ENCODE peak calls at places on chromosomes 3 and 15, in ten cellular contexts. One of them, this sample, is unnamed.
A peak's percentile ranks its signal among the peaks of the same experiment; 100 is the strongest.

GRCh38 chr15:62765916-62766315 is 276.6 kb upstream of the TPM1 start:
- DNase-seq in choroid plexus epithelial cell: no peak
- DNase-seq in psoas muscle: no peak
- DNase-seq in Peyer's patch: no peak
- DNase-seq in tibial artery: no peak
- DNase-seq in AG09319: no peak
- DNase-seq in WTC11: no peak
- DNase-seq in AG10803: no peak
- DNase-seq in GM23338: no peak
- DNase-seq in astrocyte: no peak
- DNase-seq in this sample: no peak

GRCh38 chr15:85453144-85453872 is 72.9 kb downstream of the AKAP13 start:
- DNase-seq in WTC11: no peak
- DNase-seq in Peyer's patch: no peak
- DNase-seq in AG10803: no peak
- DNase-seq in tibial artery: no peak
- DNase-seq in GM23338: no peak
- DNase-seq in choroid plexus epithelial cell: peak; percentile 34
- DNase-seq in AG09319: no peak
- DNase-seq in astrocyte: no peak
- DNase-seq in psoas muscle: no peak
- DNase-seq in this sample: peak; percentile 16

GRCh38 chr15:64522226-64522823 is 61.9 kb downstream of the ZNF609 start:
- DNase-seq in astrocyte: no peak
- DNase-seq in psoas muscle: no peak
- DNase-seq in AG10803: no peak
- DNase-seq in tibial artery: no peak
- DNase-seq in AG09319: no peak
- DNase-seq in WTC11: no peak
- DNase-seq in GM23338: no peak
- DNase-seq in Peyer's patch: no peak
- DNase-seq in choroid plexus epithelial cell: no peak
- DNase-seq in this sample: no peak

GRCh38 chr3:141303481-141304223 is 64.7 kb upstream of the ZBTB38 start:
- DNase-seq in psoas muscle: no peak
- DNase-seq in astrocyte: peak; percentile 46
- DNase-seq in choroid plexus epithelial cell: peak; percentile 93
- DNase-seq in AG10803: peak; percentile 78
- DNase-seq in Peyer's patch: no peak
- DNase-seq in GM23338: peak; percentile 86
- DNase-seq in tibial artery: no peak
- DNase-seq in WTC11: peak; percentile 33
- DNase-seq in AG09319: peak; percentile 67
- DNase-seq in this sample: peak; percentile 74

GRCh38 chr15:67501177-67501835 is 19.6 kb upstream of the C15orf61 start:
- DNase-seq in tibial artery: no peak
- DNase-seq in astrocyte: peak; percentile 10
- DNase-seq in Peyer's patch: no peak
- DNase-seq in AG10803: peak; percentile 57
- DNase-seq in choroid plexus epithelial cell: peak; percentile 73
- DNase-seq in psoas muscle: no peak
- DNase-seq in WTC11: no peak
- DNase-seq in GM23338: peak; percentile 37
- DNase-seq in AG09319: no peak
- DNase-seq in this sample: no peak

GRCh38 chr3:117252208-117252607 is 542.6 kb downstream of the TUSC7 start:
- DNase-seq in AG10803: no peak
- DNase-seq in astrocyte: peak; percentile 26
- DNase-seq in GM23338: no peak
- DNase-seq in WTC11: no peak
- DNase-seq in Peyer's patch: no peak
- DNase-seq in tibial artery: no peak
- DNase-seq in psoas muscle: no peak
- DNase-seq in choroid plexus epithelial cell: no peak
- DNase-seq in AG09319: no peak
- DNase-seq in this sample: no peak

GRCh38 chr15:64883097-64883581 is 28.6 kb upstream of the ANKDD1A start:
- DNase-seq in astrocyte: no peak
- DNase-seq in AG10803: peak; percentile 30
- DNase-seq in GM23338: no peak
- DNase-seq in tibial artery: no peak
- DNase-seq in choroid plexus epithelial cell: peak; percentile 45
- DNase-seq in psoas muscle: no peak
- DNase-seq in WTC11: no peak
- DNase-seq in AG09319: no peak
- DNase-seq in Peyer's patch: no peak
- DNase-seq in this sample: peak; percentile 49

GRCh38 chr3:100297784-100298183 is 36.8 kb upstream of the NIT2 start:
- DNase-seq in AG10803: no peak
- DNase-seq in Peyer's patch: no peak
- DNase-seq in WTC11: no peak
- DNase-seq in astrocyte: peak; percentile 32
- DNase-seq in GM23338: no peak
- DNase-seq in AG09319: no peak
- DNase-seq in psoas muscle: no peak
- DNase-seq in choroid plexus epithelial cell: no peak
- DNase-seq in tibial artery: no peak
- DNase-seq in this sample: no peak

DNA sequence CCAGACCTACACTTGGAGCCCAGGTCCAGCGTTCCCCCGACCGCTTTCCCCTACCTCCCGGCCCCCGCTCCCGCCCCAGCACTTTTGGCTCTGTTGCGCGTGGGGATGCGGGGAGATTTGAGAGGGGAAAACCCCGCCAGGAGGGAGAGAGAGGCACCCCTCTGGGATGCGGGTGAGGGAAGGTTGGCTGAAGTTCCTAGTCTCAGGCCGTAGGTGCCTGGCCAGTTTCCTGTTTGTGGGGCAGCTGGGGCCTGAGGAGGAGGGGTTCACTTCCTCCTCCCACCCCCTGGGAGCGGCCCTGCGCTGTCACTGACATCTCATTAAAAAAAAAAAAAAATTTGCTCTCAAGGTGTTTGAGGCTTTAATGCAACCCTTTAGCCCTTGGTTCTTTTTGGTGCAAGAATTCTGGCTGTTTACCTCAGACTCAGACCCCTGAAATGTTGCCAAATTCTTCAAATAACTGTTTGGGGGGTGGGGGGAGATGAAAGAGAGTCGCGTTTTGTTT is 2.6 kb downstream of the FAM43A start:
- DNase-seq in AG09319: no peak
- DNase-seq in astrocyte: no peak
- DNase-seq in WTC11: peak; percentile 48
- DNase-seq in psoas muscle: peak; percentile 41
- DNase-seq in Peyer's patch: no peak
- DNase-seq in tibial artery: peak; percentile 28
- DNase-seq in GM23338: peak; percentile 75
- DNase-seq in AG10803: no peak
- DNase-seq in choroid plexus epithelial cell: peak; percentile 62
- DNase-seq in this sample: peak; percentile 50
- TF ChIP-seq CTCF in AG09319: no peak
- TF ChIP-seq CTCF in astrocyte: no peak
- TF ChIP-seq CTCF in WTC11: no peak
- TF ChIP-seq CTCF in psoas muscle: no peak
- TF ChIP-seq CTCF in Peyer's patch: no peak
- TF ChIP-seq CTCF in tibial artery: no peak
- TF ChIP-seq CTCF in GM23338: no peak
- TF ChIP-seq CTCF in AG10803: no peak
- TF ChIP-seq CTCF in choroid plexus epithelial cell: no peak
- TF ChIP-seq CTCF in this sample: no peak

GRCh38 chr15:74300057-74300620 is 64.0 kb downstream of the CCDC33 start:
- DNase-seq in AG09319: no peak
- DNase-seq in psoas muscle: no peak
- DNase-seq in Peyer's patch: no peak
- DNase-seq in tibial artery: no peak
- DNase-seq in WTC11: peak; percentile 62
- DNase-seq in choroid plexus epithelial cell: no peak
- DNase-seq in AG10803: no peak
- DNase-seq in GM23338: peak; percentile 68
- DNase-seq in astrocyte: no peak
- DNase-seq in this sample: no peak
- TF ChIP-seq CTCF in AG09319: no peak
- TF ChIP-seq CTCF in psoas muscle: no peak
- TF ChIP-seq CTCF in Peyer's patch: no peak
- TF ChIP-seq CTCF in tibial artery: no peak
- TF ChIP-seq CTCF in WTC11: no peak
- TF ChIP-seq CTCF in choroid plexus epithelial cell: no peak
- TF ChIP-seq CTCF in AG10803: no peak
- TF ChIP-seq CTCF in GM23338: no peak
- TF ChIP-seq CTCF in astrocyte: no peak
- TF ChIP-seq CTCF in this sample: no peak

GRCh38 chr3:59326246-59327024 is 276.6 kb upstream of the CFAP20DC start:
- DNase-seq in choroid plexus epithelial cell: no peak
- DNase-seq in WTC11: peak; percentile 51
- DNase-seq in tibial artery: no peak
- DNase-seq in GM23338: peak; percentile 77
- DNase-seq in astrocyte: peak; percentile 6
- DNase-seq in AG10803: peak; percentile 21
- DNase-seq in Peyer's patch: no peak
- DNase-seq in psoas muscle: no peak
- DNase-seq in AG09319: no peak
- DNase-seq in this sample: no peak
- TF ChIP-seq CTCF in choroid plexus epithelial cell: peak; percentile 34
- TF ChIP-seq CTCF in WTC11: peak; percentile 64
- TF ChIP-seq CTCF in tibial artery: no peak
- TF ChIP-seq CTCF in GM23338: peak; percentile 81
- TF ChIP-seq CTCF in astrocyte: peak; percentile 48
- TF ChIP-seq CTCF in AG10803: peak; percentile 29
- TF ChIP-seq CTCF in Peyer's patch: no peak
- TF ChIP-seq CTCF in psoas muscle: no peak
- TF ChIP-seq CTCF in AG09319: peak; percentile 2
- TF ChIP-seq CTCF in this sample: peak; percentile 31

DNA sequence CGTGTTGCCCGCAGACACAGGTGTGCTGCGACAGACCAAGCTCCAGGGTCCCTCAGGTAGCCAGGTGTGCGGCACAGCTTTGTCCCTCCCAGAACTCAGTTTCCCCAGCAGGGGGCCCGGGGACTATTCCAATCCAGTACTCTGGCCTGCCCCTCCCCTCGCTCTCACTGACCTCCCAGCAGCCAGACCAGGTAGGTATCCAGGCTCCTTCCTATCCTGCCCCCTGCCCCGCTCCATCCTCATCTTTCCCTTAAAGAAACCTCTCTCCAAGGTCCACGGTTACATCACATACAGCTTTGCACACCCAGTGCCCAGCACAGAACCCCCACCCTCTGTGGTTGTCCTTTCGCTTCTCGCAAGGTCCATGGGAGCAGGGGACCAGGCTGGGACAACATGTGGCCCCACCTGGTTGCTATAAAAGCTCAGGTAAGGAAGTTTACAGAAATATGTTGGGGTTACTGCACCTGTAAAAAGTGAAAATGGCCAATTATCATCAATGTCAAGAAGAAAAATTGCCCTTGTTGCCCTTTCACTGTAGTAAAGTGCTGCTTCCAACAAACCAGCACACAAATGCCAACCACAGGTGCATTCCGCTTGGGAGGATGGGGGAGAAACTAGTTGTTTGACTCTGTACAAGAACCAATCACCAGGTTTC is 7.3 kb upstream of the CYP11A1 start:
- DNase-seq in astrocyte: no peak
- DNase-seq in Peyer's patch: no peak
- DNase-seq in AG10803: no peak
- DNase-seq in WTC11: peak; percentile 88
- DNase-seq in AG09319: no peak
- DNase-seq in tibial artery: no peak
- DNase-seq in GM23338: peak; percentile 91
- DNase-seq in choroid plexus epithelial cell: no peak
- DNase-seq in psoas muscle: no peak
- DNase-seq in this sample: no peak
- TF ChIP-seq CTCF in astrocyte: no peak
- TF ChIP-seq CTCF in Peyer's patch: no peak
- TF ChIP-seq CTCF in AG10803: no peak
- TF ChIP-seq CTCF in WTC11: no peak
- TF ChIP-seq CTCF in AG09319: no peak
- TF ChIP-seq CTCF in tibial artery: no peak
- TF ChIP-seq CTCF in GM23338: no peak
- TF ChIP-seq CTCF in choroid plexus epithelial cell: no peak
- TF ChIP-seq CTCF in psoas muscle: no peak
- TF ChIP-seq CTCF in this sample: no peak

DNA sequence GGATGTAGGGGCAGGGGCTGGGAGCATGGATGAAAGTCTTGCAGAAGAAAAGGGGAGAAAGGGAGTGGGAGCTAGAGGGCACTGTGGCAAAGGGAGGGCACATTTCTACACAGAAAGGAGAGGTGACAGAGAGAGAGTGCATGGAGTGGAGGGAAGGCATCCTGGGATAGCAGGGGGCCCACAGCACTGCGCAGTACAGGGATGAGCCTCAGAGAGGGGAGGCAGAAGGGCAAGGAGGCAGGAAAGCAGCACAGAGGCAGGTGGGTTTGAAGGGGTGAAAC is 5.4 kb downstream of the STOML1 start:
- DNase-seq in astrocyte: no peak
- DNase-seq in GM23338: no peak
- DNase-seq in tibial artery: no peak
- DNase-seq in WTC11: no peak
- DNase-seq in Peyer's patch: no peak
- DNase-seq in AG10803: no peak
- DNase-seq in psoas muscle: no peak
- DNase-seq in AG09319: no peak
- DNase-seq in choroid plexus epithelial cell: no peak
- DNase-seq in this sample: no peak
- TF ChIP-seq CTCF in astrocyte: no peak
- TF ChIP-seq CTCF in GM23338: no peak
- TF ChIP-seq CTCF in tibial artery: no peak
- TF ChIP-seq CTCF in WTC11: no peak
- TF ChIP-seq CTCF in Peyer's patch: no peak
- TF ChIP-seq CTCF in AG10803: no peak
- TF ChIP-seq CTCF in psoas muscle: no peak
- TF ChIP-seq CTCF in AG09319: no peak
- TF ChIP-seq CTCF in choroid plexus epithelial cell: peak; percentile 4
- TF ChIP-seq CTCF in this sample: no peak

GRCh38 chr3:50978991-50979667 is 304.4 kb downstream of the DOCK3 start:
- DNase-seq in astrocyte: no peak
- DNase-seq in psoas muscle: no peak
- DNase-seq in Peyer's patch: no peak
- DNase-seq in AG10803: no peak
- DNase-seq in tibial artery: no peak
- DNase-seq in WTC11: peak; percentile 64
- DNase-seq in choroid plexus epithelial cell: no peak
- DNase-seq in AG09319: no peak
- DNase-seq in GM23338: peak; percentile 80
- DNase-seq in this sample: no peak
- TF ChIP-seq CTCF in astrocyte: no peak
- TF ChIP-seq CTCF in psoas muscle: no peak
- TF ChIP-seq CTCF in Peyer's patch: no peak
- TF ChIP-seq CTCF in AG10803: no peak
- TF ChIP-seq CTCF in tibial artery: no peak
- TF ChIP-seq CTCF in WTC11: no peak
- TF ChIP-seq CTCF in choroid plexus epithelial cell: no peak
- TF ChIP-seq CTCF in AG09319: no peak
- TF ChIP-seq CTCF in GM23338: peak; percentile 62
- TF ChIP-seq CTCF in this sample: no peak